ENCODE peak calls at places on chromosome 15, in eight cellular contexts. X, L, I, S, A, K, B and Q are unnamed samples.

GRCh38 chr15:85157344-85157743 is 175.7 kb downstream of the PDE8A start:
- DNase-seq in X (no peak), L (no peak), I (no peak), S (no peak), A (no peak), K (no peak), B (no peak), Q (no peak)

GRCh38 chr15:51307811-51308210 is 30.6 kb downstream of the CYP19A1 start:
- DNase-seq in X (no peak), L (no peak), I (no peak), S (no peak), A (peak), K (no peak), B (no peak), Q (no peak)

GRCh38 chr15:55741592-55742497 is 1.1 kb downstream of the PRTG start:
- DNase-seq in X (no peak), L (no peak), I (no peak), S (peak), A (no peak), K (no peak), B (no peak), Q (peak)

GRCh38 chr15:37109952-37110630 is 9.7 kb upstream of the MEIS2 start:
- DNase-seq in X (no peak), L (no peak), I (peak), S (peak), A (no peak), K (no peak), B (no peak), Q (no peak)

GRCh38 chr15:90885432-90886290 is 1.4 kb downstream of the FES start:
- DNase-seq in X (peak), L (no peak), I (peak), S (peak), A (peak), K (peak), B (peak), Q (peak)

GRCh38 chr15:79896634-79897379 is at the start of gene MTHFS:
- DNase-seq in X (peak), L (no peak), I (peak), S (peak), A (peak), K (peak), B (peak), Q (peak)

GRCh38 chr15:57969355-57969754 is 96.2 kb downstream of the ALDH1A2 start:
- DNase-seq in X (no peak), L (no peak), I (no peak), S (peak), A (no peak), K (no peak), B (no peak), Q (peak)

GRCh38 chr15:41934843-41935242 is 37.5 kb downstream of the EHD4 start:
- DNase-seq in X (peak), L (no peak), I (peak), S (peak), A (peak), K (no peak), B (peak), Q (peak)

GRCh38 chr15:78671626-78672211 is 30.7 kb upstream of the CHRNB4 start:
- DNase-seq in X (no peak), L (no peak), I (no peak), S (peak), A (no peak), K (no peak), B (peak), Q (no peak)

GRCh38 chr15:83322061-83322460 is 37.6 kb upstream of the BNC1 start:
- DNase-seq in X (no peak), L (no peak), I (no peak), S (peak), A (no peak), K (no peak), B (no peak), Q (no peak)

GRCh38 chr15:70259640-70260066 is 161.9 kb upstream of the TLE3 start:
- DNase-seq in X (no peak), L (no peak), I (no peak), S (peak), A (no peak), K (no peak), B (peak), Q (no peak)

GRCh38 chr15:31145271-31145911 is 43.9 kb upstream of the TRPM1 start:
- DNase-seq in X (no peak), L (no peak), I (no peak), S (no peak), A (no peak), K (no peak), B (no peak), Q (no peak)

GRCh38 chr15:68203956-68204355 is 1.2 kb downstream of the CALML4 start:
- DNase-seq in X (peak), L (no peak), I (peak), S (no peak), A (no peak), K (no peak), B (no peak), Q (no peak)

GRCh38 chr15:90159213-90159612 is 41.9 kb upstream of the SEMA4B start:
- DNase-seq in X (peak), L (no peak), I (no peak), S (no peak), A (peak), K (no peak), B (no peak), Q (no peak)

GRCh38 chr15:56758770-56759449 is 25.6 kb upstream of the ZNF280D start:
- DNase-seq in X (no peak), L (no peak), I (no peak), S (no peak), A (no peak), K (no peak), B (no peak), Q (no peak)

GRCh38 chr15:71654714-71655174 is 155.6 kb upstream of the NR2E3 start:
- DNase-seq in X (no peak), L (no peak), I (no peak), S (no peak), A (no peak), K (no peak), B (no peak), Q (peak)
- TF ChIP-seq POLR2AphosphoS5 in X (no peak), L (no peak), I (peak), S (no peak), A (no peak), K (no peak), B (no peak), Q (no peak)

DNA sequence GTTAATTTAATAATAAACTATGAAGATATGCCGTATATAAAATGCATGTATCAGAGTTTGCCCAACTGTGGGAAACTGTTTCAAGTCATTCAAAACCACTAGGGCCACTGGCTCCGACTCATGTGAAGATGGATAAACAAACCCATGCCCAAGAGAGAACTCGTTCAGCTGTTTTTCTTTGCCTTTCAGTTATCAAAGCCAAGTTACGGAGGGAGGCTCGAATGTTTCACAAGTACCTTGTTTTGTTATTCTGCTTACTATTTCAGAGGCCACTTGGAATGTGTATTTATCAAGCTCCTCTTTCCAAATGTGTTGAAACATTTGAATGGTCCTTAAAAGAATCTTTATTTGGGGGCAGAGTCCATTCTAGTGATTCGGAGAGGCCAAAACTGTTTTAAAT is 82.1 kb downstream of the DUT start:
- DNase-seq in X (no peak), L (no peak), I (no peak), S (no peak), A (no peak), K (no peak), B (no peak), Q (no peak)
- TF ChIP-seq POLR2AphosphoS5 in X (no peak), L (no peak), I (peak), S (no peak), A (no peak), K (no peak), B (no peak), Q (no peak)

GRCh38 chr15:66772967-66773873 is 71.2 kb downstream of the SMAD6 start:
- DNase-seq in X (peak), L (no peak), I (peak), S (peak), A (peak), K (no peak), B (peak), Q (peak)
- TF ChIP-seq POLR2AphosphoS5 in X (no peak), L (no peak), I (no peak), S (no peak), A (no peak), K (no peak), B (no peak), Q (no peak)

GRCh38 chr15:75213212-75213767 is 11.6 kb downstream of the C15orf39 start:
- DNase-seq in X (no peak), L (no peak), I (no peak), S (no peak), A (no peak), K (no peak), B (no peak), Q (no peak)
- TF ChIP-seq POLR2AphosphoS5 in X (no peak), L (no peak), I (no peak), S (no peak), A (no peak), K (peak), B (no peak), Q (no peak)

DNA sequence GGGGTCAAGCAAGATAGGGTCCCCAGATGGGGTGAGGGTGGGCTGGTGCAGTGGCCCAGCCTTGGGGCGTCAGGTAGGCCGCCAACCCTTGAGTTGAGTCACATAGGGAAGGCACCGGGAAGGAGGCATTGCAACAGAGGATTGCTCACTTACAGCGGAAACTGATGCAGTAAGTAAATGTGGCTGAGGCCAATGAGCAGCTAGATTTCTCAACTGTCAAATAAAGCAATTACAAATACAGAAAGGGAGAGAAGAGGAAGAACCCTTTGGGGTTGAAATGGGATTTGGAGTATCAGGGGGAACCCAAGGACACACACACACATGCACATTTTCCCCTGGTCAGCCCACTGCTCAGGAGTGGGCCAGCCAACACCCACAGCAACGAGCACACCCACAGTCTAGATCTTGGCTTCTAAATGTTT is 44.0 kb downstream of the CHSY1 start:
- DNase-seq in X (peak), L (no peak), I (peak), S (no peak), A (peak), K (no peak), B (peak), Q (no peak)
- TF ChIP-seq POLR2AphosphoS5 in X (peak), L (no peak), I (peak), S (no peak), A (peak), K (no peak), B (peak), Q (no peak)

DNA sequence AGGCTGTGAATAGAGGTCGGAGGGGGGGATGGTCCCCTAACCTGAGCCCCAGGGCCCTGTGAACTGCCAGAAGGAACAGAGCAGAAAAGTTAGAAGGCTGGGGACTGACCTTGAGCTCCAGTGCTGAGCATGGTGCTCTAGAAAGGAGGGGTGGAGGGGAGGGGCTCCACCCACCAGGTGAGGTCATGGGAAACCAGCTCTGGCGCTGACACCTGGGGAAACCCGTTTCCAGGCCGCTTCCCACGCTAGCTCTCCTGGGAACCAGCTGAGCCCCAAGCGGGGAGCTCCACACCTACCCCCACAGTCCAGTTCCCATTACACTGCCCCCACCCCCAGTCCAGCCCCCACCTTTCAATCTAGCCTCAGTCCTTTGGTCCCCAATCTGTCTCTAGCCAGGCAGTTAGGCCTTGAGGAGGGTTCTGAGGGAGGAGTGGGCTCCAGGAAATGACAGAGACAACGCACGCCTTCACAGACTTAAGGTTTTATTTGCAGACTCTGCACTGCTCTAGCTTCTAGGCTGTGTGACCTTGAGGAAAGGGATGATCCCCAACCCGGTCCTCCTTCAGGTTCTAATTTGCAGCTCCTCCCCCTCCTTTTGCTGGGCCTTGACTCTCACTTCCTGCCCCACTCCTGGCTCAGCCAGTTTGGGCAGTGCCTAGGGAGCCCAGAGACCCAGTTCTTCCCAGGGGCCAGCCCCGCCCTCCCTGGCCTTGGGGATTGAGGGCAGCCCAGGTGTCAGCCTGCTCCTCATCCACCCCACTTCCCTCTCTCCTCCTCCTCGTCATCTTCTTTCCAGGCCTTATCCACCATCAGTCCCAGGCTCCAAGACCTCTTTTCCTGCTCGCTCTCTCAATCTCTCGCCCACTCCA is 2.1 kb downstream of the RHOV start:
- DNase-seq in X (peak), L (no peak), I (no peak), S (peak), A (peak), K (peak), B (no peak), Q (no peak)
- TF ChIP-seq POLR2AphosphoS5 in X (no peak), L (no peak), I (no peak), S (no peak), A (no peak), K (peak), B (no peak), Q (no peak)

DNA sequence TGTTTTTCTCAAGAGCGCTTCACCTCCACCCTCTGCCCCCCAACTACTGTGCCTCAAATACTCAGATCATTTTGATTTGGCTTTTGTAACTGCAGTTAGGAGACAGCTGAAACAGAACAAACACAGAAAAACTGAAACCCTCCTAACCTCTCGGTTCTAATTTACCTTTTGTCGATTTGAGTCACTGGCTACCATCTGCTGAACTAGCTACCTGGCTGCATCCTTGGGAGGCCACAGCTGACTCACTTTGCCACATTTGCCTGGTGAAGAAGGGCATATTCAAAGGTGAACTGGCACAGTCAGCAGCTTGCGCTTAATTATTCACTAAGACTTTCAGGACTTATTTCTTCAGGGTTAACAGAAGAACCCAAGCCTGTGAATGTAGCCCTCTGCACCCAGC is 117.7 kb downstream of the FOXB1 start:
- DNase-seq in X (no peak), L (no peak), I (no peak), S (no peak), A (no peak), K (no peak), B (no peak), Q (no peak)
- TF ChIP-seq POLR2AphosphoS5 in X (no peak), L (no peak), I (no peak), S (no peak), A (no peak), K (no peak), B (no peak), Q (no peak)

GRCh38 chr15:46591462-46591861 is 956.6 kb downstream of the SQOR start:
- DNase-seq in X (no peak), L (no peak), I (no peak), S (no peak), A (no peak), K (no peak), B (no peak), Q (no peak)
- TF ChIP-seq POLR2AphosphoS5 in X (no peak), L (no peak), I (no peak), S (no peak), A (no peak), K (no peak), B (no peak), Q (no peak)

DNA sequence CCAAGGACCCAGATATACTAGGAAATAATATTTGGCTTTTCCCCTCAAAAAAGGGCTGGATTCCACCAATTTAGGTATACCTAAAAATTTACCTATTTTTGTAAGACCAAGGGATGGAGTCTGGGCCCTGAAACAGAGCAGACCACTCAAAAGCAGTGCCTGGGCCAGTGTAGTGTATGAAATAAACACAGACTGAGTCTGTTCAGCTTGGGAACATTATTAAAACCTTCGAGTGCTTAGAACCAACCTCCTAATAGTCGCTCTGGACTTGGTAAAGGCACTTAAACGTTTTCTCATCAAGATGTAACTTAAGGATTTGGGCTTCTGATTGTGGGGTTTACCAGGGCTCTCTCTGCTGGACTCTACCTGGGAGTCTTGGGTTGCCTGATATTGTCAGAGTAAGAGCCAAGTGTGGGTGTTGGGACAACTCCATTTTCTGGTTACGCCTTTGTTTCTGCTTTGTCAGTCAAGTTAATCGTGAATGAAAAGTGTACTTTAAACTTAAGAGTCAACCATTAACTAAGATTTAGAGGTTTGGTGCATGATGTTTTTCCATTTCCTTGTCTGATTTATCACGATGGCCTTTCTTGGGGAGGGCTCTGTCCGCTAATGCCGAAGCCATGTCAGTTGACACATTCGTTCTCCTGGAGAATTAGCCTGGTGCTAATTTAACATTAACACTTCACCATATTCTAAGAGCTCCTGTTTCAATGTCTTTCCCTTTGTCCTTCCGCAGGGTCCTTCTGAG is 221.0 kb upstream of the TPM1 start:
- DNase-seq in X (peak), L (no peak), I (no peak), S (no peak), A (peak), K (no peak), B (no peak), Q (no peak)
- TF ChIP-seq POLR2AphosphoS5 in X (no peak), L (no peak), I (no peak), S (no peak), A (no peak), K (no peak), B (no peak), Q (no peak)